ENCODE peak calls at places on chromosomes 6 and 20, in eight cellular contexts. L is GM13977; K is WTC11; N is uterus; S is Peyer's patch; V is right atrium auricular region; C is PC-9; Z is CD4-positive, alpha-beta T cell. X is an unnamed sample.

GRCh38 chr20:61299613-61300012 is 47.6 kb downstream of the CDH4 start:
- DNase-seq in S (no peak), N (no peak), L (no peak), Z (no peak), V (no peak), C (no peak), K (no peak), X (no peak)

GRCh38 chr20:59526242-59527225 is 77.8 kb upstream of the PHACTR3 start:
- DNase-seq in S (no peak), L (no peak), N (no peak), K (peak), V (no peak), Z (no peak), C (no peak), X (no peak)

GRCh38 chr6:130018830-130019795 is 732 bp downstream of the L3MBTL3 start:
- DNase-seq in Z (peak), V (no peak), S (peak), L (peak), K (peak), C (no peak), N (peak), X (peak)

GRCh38 chr6:44442235-44442634 is 54.7 kb downstream of the CDC5L start:
- DNase-seq in K (no peak), Z (no peak), V (no peak), N (no peak), C (no peak), S (no peak), L (no peak), X (no peak)

GRCh38 chr6:14945461-14946210 is 300.2 kb upstream of the JARID2 start:
- DNase-seq in N (no peak), C (no peak), L (no peak), K (no peak), S (no peak), V (no peak), Z (no peak), X (no peak)

GRCh38 chr20:1720226-1720625 is 62.6 kb upstream of the SIRPG start:
- DNase-seq in K (no peak), C (peak), L (no peak), S (no peak), N (no peak), V (no peak), Z (no peak), X (no peak)

GRCh38 chr6:113907107-113907506 is 50.0 kb downstream of the MARCKS start:
- DNase-seq in Z (no peak), L (no peak), K (no peak), S (no peak), V (no peak), C (no peak), N (no peak), X (no peak)

GRCh38 chr6:155495011-155495768 is 39.6 kb upstream of the NOX3 start:
- DNase-seq in K (peak), N (peak), V (peak), S (peak), Z (no peak), L (no peak), C (no peak), X (no peak)

GRCh38 chr20:42686057-42686456 is 503.6 kb downstream of the PTPRT start:
- DNase-seq in S (no peak), V (no peak), K (no peak), Z (no peak), C (no peak), L (no peak), N (no peak), X (no peak)

GRCh38 chr6:166772518-166772917 is 145.5 kb upstream of the RPS6KA2 start:
- DNase-seq in N (no peak), Z (no peak), V (peak), C (no peak), S (no peak), L (no peak), K (peak), X (no peak)

GRCh38 chr6:80636689-80637088 is 530.2 kb downstream of the BCKDHB start:
- DNase-seq in V (no peak), S (no peak), Z (no peak), N (no peak), K (no peak), C (no peak), L (no peak), X (no peak)

GRCh38 chr20:56630086-56630493 is 984 bp downstream of the TFAP2C start:
- DNase-seq in C (peak), V (no peak), S (no peak), K (peak), Z (no peak), L (peak), N (no peak), X (no peak)
- TF ChIP-seq CTCF in C (peak), V (no peak), S (peak), K (peak), Z (no peak), L (no peak), N (peak), X (no peak)

DNA sequence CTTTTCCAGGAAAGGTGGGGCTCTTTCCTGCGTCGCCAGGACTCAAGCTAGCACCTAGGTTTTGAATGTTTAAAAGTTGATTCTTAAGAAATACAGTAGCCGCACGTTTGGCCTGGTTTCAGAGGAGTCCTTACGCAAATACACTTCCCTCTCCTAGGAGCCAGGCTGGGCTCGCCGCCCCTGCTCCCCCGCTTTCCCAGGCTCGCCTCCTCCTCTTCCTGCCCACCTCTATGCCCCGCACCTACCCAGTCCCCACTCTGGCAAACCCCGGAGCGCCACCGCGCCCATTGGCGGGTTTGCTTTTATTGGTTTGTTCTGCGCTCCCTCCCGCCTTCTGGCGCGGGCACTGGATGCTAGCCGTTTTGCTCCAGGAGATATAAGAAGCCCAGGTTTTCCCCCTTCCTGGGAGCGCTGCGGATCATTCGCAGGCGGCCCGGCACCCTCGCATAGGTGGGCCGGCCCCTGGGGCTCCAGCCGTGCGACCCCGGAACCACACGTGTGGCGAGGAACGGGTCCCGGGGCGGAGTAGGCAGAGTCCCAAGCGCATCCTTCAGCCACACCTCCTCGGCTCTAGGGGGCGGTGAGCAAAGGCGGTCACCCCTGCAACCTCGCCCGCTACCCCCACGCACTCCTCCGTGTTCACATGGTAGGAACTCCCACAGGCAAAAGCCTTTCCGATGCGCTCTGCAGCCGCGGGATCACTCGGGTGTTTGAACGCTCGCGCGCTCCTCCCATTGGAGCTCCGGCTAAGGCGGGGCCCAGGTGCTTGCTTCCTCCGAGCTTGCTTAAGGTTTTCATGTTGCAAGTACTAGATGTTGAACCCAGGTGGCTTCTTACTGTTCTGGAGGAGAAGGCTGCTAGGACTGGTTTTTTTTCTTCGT is 119.0 kb downstream of the RTN4IP1 start:
- DNase-seq in C (peak), Z (peak), S (peak), N (peak), V (no peak), K (peak), L (peak), X (peak)
- TF ChIP-seq CTCF in C (no peak), Z (no peak), S (no peak), N (no peak), V (no peak), K (no peak), L (no peak), X (no peak)

GRCh38 chr6:23446394-23447001 is 679.5 kb upstream of the NRSN1 start:
- DNase-seq in N (no peak), Z (no peak), L (no peak), C (no peak), S (no peak), K (no peak), V (no peak), X (no peak)
- TF ChIP-seq CTCF in N (peak), Z (no peak), L (no peak), C (peak), S (no peak), K (no peak), V (peak), X (no peak)

DNA sequence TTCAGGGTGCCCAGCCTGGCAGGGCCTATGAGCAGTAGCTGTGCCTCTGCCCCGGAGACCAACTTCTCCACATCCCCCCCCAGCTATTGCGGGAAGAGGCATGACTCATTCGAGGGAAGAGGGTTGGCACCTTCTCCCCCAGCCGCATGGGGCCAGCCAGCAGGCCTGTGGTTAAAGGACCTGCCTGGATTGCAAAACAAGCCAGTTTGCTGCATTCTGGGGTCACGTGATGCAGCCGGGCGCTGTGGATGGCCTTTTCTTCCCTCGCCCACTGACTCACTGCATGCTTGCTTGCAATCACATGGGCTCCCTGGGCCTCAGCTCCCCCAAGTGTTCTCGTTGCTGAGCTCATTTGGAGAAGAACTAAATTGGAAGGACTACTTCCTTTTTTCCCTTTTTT is 182.5 kb downstream of the MAFB start:
- DNase-seq in S (peak), Z (peak), V (peak), K (no peak), C (peak), L (no peak), N (peak), X (no peak)
- TF ChIP-seq CTCF in S (no peak), Z (no peak), V (no peak), K (no peak), C (no peak), L (no peak), N (no peak), X (no peak)

GRCh38 chr6:33586108-33586640 is 6.1 kb upstream of the BAK1 start:
- DNase-seq in L (no peak), C (no peak), V (no peak), S (no peak), N (no peak), K (no peak), Z (no peak), X (no peak)

GRCh38 chr6:33587529-33588215 is 7.6 kb upstream of the BAK1 start:
- DNase-seq in Z (no peak), K (no peak), V (no peak), L (no peak), C (no peak), S (no peak), N (no peak), X (no peak)

GRCh38 chr6:33584700-33585402 is 4.8 kb upstream of the BAK1 start:
- DNase-seq in Z (no peak), K (no peak), S (no peak), C (no peak), V (no peak), L (no peak), N (no peak), X (no peak)

GRCh38 chr6:33583591-33584155 is 3.6 kb upstream of the BAK1 start:
- DNase-seq in L (no peak), C (no peak), V (no peak), N (no peak), S (no peak), K (peak), Z (no peak), X (no peak)

GRCh38 chr6:33585403-33586107 is 5.5 kb upstream of the BAK1 start:
- DNase-seq in S (peak), N (peak), V (peak), L (peak), C (peak), Z (peak), K (peak), X (peak)
- TF ChIP-seq CTCF in S (peak), N (peak), V (peak), L (peak), C (peak), Z (peak), K (peak), X (peak)

DNA sequence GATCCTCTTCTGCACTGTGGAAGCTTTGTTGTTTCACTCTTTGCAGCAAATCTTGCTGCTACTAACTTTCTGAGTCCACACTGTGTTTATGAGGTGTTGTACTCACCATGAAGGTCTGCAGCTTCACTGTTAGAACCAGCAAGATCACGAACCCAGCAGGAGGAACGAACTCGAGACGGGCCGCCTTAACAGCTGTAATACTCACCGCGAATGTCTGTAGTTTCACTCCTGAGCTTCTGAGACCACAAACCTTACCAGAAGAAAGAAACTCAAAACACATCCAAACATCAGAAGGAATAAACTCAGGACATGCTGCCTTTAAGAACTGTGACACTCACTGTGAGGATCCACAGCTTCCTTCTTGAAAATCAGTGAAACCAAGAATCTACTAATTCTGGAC is 48.1 kb upstream of the MBOAT1 start:
- DNase-seq in L (no peak), V (no peak), Z (no peak), K (no peak), C (no peak), S (no peak), N (no peak), X (no peak)
- TF ChIP-seq CTCF in L (no peak), V (no peak), Z (no peak), K (no peak), C (no peak), S (no peak), N (no peak), X (no peak)

X was measured in activated B cell treated with CpG ODN at 0.5 μM for 24 hours.